ENCODE peak calls at places on chromosomes 1 and 21, in seven cellular contexts. C, T, B, P, K, J and D are unnamed samples.

GRCh38 chr1:233440952-233441401 is 113.5 kb downstream of the MAP3K21 start:
- DNase-seq in C (no peak), T (peak), B (peak), P (no peak), K (peak), J (no peak), D (no peak)

GRCh38 chr1:205456868-205457724 is 1.3 kb upstream of the BLACAT1 start:
- DNase-seq in C (no peak), T (no peak), B (no peak), P (no peak), K (no peak), J (no peak), D (no peak)

GRCh38 chr21:14985306-14985705 is 79.5 kb downstream of the NRIP1 start:
- DNase-seq in C (no peak), T (no peak), B (no peak), P (no peak), K (no peak), J (no peak), D (no peak)

GRCh38 chr21:36820176-36821031 is 121.5 kb downstream of the SIM2 start:
- DNase-seq in C (no peak), T (no peak), B (no peak), P (no peak), K (no peak), J (no peak), D (no peak)

GRCh38 chr1:22607154-22607553 is 29.3 kb upstream of the C1QA start:
- DNase-seq in C (no peak), T (no peak), B (no peak), P (no peak), K (no peak), J (no peak), D (no peak)

GRCh38 chr1:207342351-207342750 is 20.9 kb downstream of the CD55 start:
- DNase-seq in C (no peak), T (no peak), B (no peak), P (no peak), K (no peak), J (no peak), D (no peak)

GRCh38 chr1:39642796-39643195 is 3.4 kb upstream of the HEYL start:
- DNase-seq in C (no peak), T (no peak), B (no peak), P (no peak), K (no peak), J (no peak), D (no peak)

GRCh38 chr1:234683856-234684632 is 74.1 kb upstream of the IRF2BP2 start:
- DNase-seq in C (peak), T (no peak), B (no peak), P (no peak), K (peak), J (no peak), D (peak)

GRCh38 chr1:195415584-195415983 is 1192.7 kb downstream of the KCNT2 start:
- DNase-seq in C (no peak), T (no peak), B (no peak), P (no peak), K (no peak), J (no peak), D (no peak)

GRCh38 chr1:17671741-17672140 is 83.4 kb upstream of the ACTL8 start:
- DNase-seq in C (no peak), T (no peak), B (no peak), P (no peak), K (no peak), J (no peak), D (no peak)

GRCh38 chr1:119008483-119009299 is 20.5 kb upstream of the TBX15 start:
- DNase-seq in C (no peak), T (no peak), B (peak), P (peak), K (peak), J (no peak), D (no peak)

GRCh38 chr1:172775598-172776570 is 117.0 kb downstream of the FASLG start:
- DNase-seq in C (no peak), T (no peak), B (no peak), P (no peak), K (peak), J (no peak), D (no peak)

GRCh38 chr1:11746092-11746491 is 10.2 kb downstream of the AGTRAP start:
- DNase-seq in C (no peak), T (no peak), B (no peak), P (no peak), K (no peak), J (no peak), D (no peak)

GRCh38 chr1:235430991-235431390 is 63.8 kb downstream of the TBCE start:
- DNase-seq in C (no peak), T (no peak), B (no peak), P (no peak), K (no peak), J (no peak), D (no peak)

GRCh38 chr1:14787604-14788003 is 189.1 kb downstream of the KAZN start:
- DNase-seq in C (no peak), T (no peak), B (no peak), P (no peak), K (no peak), J (no peak), D (no peak)

GRCh38 chr1:30744060-30744756 is 13.4 kb downstream of the LAPTM5 start:
- DNase-seq in C (no peak), T (no peak), B (peak), P (peak), K (peak), J (no peak), D (no peak)

GRCh38 chr1:30120268-30121000 is 603.0 kb downstream of the MATN1 start:
- DNase-seq in C (no peak), T (no peak), B (no peak), P (no peak), K (no peak), J (no peak), D (no peak)

GRCh38 chr1:43464840-43465693 is 11.3 kb upstream of the HYI start:
- DNase-seq in C (no peak), T (no peak), B (no peak), P (no peak), K (no peak), J (no peak), D (no peak)

GRCh38 chr21:37136261-37136660 is 63.2 kb downstream of the TTC3 start:
- DNase-seq in C (no peak), T (no peak), B (no peak), P (no peak), K (no peak), J (no peak), D (no peak)

GRCh38 chr1:32498751-32499150 is 33.9 kb downstream of the ZBTB8B start:
- DNase-seq in C (no peak), T (no peak), B (no peak), P (no peak), K (no peak), J (no peak), D (no peak)

GRCh38 chr1:154839691-154840090 is 30.4 kb downstream of the KCNN3 start:
- DNase-seq in C (peak), T (no peak), B (no peak), P (no peak), K (peak), J (no peak), D (no peak)